ENCODE peak calls at places on chromosome 19, in nine cellular contexts. C is ascending aorta, U is psoas muscle, H is IMR-90, K is cardiac muscle cell, O is A549, X is ovary, A is body of pancreas, Q is left ventricle myocardium inferior. J is an unnamed sample. For H3K4me1 and H3K9me3, the result is how much of the 10 kb centered on the place peaks cover.

GRCh38 chr19:7545904-7546303 is 10.4 kb downstream of the PNPLA6 start:
- DNase-seq in Q (no peak), U (no peak), X (no peak), O (no peak), K (no peak), H (no peak), C (no peak), A (no peak), J (no peak)

GRCh38 chr19:55086730-55087541 is 11.3 kb downstream of the EPS8L1 start:
- DNase-seq in A (peak), H (peak), X (peak), K (peak), U (peak), Q (peak), O (no peak), C (peak), J (peak)

GRCh38 chr19:2607712-2608601 is 94.5 kb downstream of the GNG7 start:
- DNase-seq in O (no peak), U (no peak), Q (no peak), C (peak), K (no peak), X (no peak), A (no peak), H (no peak), J (no peak)

GRCh38 chr19:39223703-39224279 is 19.7 kb upstream of the SYCN start:
- DNase-seq in H (peak), Q (no peak), X (no peak), U (no peak), A (no peak), K (peak), C (no peak), O (peak), J (no peak)

GRCh38 chr19:7595466-7596133 is at the start of gene CAMSAP3:
- DNase-seq in X (no peak), U (no peak), K (peak), H (no peak), C (no peak), A (peak), Q (no peak), O (peak), J (no peak)

GRCh38 chr19:6773323-6773931 is 919 bp downstream of the VAV1 start:
- DNase-seq in U (no peak), H (no peak), X (no peak), O (no peak), A (no peak), C (peak), Q (peak), K (no peak), J (no peak)

GRCh38 chr19:28643284-28643683 is 569.7 kb downstream of the UQCRFS1 start:
- DNase-seq in X (no peak), Q (no peak), C (no peak), K (no peak), O (no peak), A (no peak), H (no peak), U (no peak), J (no peak)

GRCh38 chr19:21569497-21569870 is 64.1 kb downstream of the ZNF429 start:
- DNase-seq in C (peak), U (no peak), H (no peak), K (no peak), A (peak), X (peak), O (no peak), Q (peak), J (no peak)

GRCh38 chr19:35109395-35110112 is 6.1 kb upstream of the FXYD3 start:
- DNase-seq in X (no peak), K (no peak), A (no peak), H (no peak), U (no peak), C (no peak), O (no peak), Q (no peak), J (no peak)

GRCh38 chr19:35087393-35087792 is 28.2 kb upstream of the FXYD3 start:
- DNase-seq in C (no peak), X (no peak), Q (no peak), H (no peak), U (no peak), K (no peak), O (no peak), A (no peak), J (no peak)

GRCh38 chr19:55113570-55114039 is 3.8 kb downstream of the PPP1R12C start:
- DNase-seq in K (peak), O (peak), A (peak), U (peak), C (peak), Q (peak), H (peak), X (peak), J (peak)

GRCh38 chr19:38952395-38953165 is 21.8 kb downstream of the MRPS12 start:
- DNase-seq in A (peak), K (peak), Q (no peak), C (no peak), X (no peak), O (peak), H (peak), U (no peak), J (no peak)

GRCh38 chr19:632228-633067 is 889 bp downstream of the POLRMT start:
- DNase-seq in H (peak), K (peak), A (no peak), C (no peak), U (no peak), Q (no peak), O (peak), X (no peak), J (peak)

GRCh38 chr19:504634-505033 is 2.7 kb upstream of the TPGS1 start:
- DNase-seq in X (no peak), O (no peak), Q (no peak), C (no peak), A (no peak), K (no peak), H (no peak), U (peak), J (no peak)

GRCh38 chr19:40224342-40225148 is 1.9 kb downstream of the CCNP start:
- DNase-seq in Q (no peak), K (no peak), H (no peak), U (no peak), O (no peak), X (no peak), C (no peak), A (no peak), J (no peak)

GRCh38 chr19:32265991-32266390 is 79.4 kb upstream of the ZNF507 start:
- DNase-seq in U (no peak), A (no peak), O (no peak), Q (no peak), H (no peak), X (no peak), C (no peak), K (no peak), J (no peak)

GRCh38 chr19:17511724-17512573 is 500 bp downstream of the PGLS start:
- DNase-seq in C (peak), X (peak), A (peak), U (peak), H (peak), Q (peak), O (peak), K (peak), J (peak)

GRCh38 chr19:3516675-3517207 is 10.6 kb downstream of the FZR1 start:
- DNase-seq in O (no peak), H (no peak), A (peak), Q (no peak), X (no peak), K (no peak), C (no peak), U (no peak), J (no peak)

GRCh38 chr19:40921005-40921897 is 39.2 kb upstream of the CYP2A7 start:
- DNase-seq in Q (no peak), H (no peak), U (no peak), A (peak), K (peak), X (peak), O (peak), C (no peak), J (no peak)

GRCh38 chr19:35207391-35207871 is 21.1 kb downstream of the FAM187B start:
- DNase-seq in H (no peak), X (no peak), A (no peak), Q (no peak), U (no peak), C (no peak), K (no peak), O (no peak), J (no peak)

GRCh38 chr19:33245948-33246728 is 20.5 kb upstream of the SLC7A10 start:
- DNase-seq in O (no peak), X (no peak), C (no peak), H (no peak), K (no peak), U (no peak), A (no peak), Q (peak), J (no peak)

GRCh38 chr19:11577451-11578341 is at the start of gene ACP5:
- DNase-seq in C (no peak), O (no peak), X (no peak), H (no peak), U (no peak), A (no peak), K (no peak), Q (no peak), J (no peak)

GRCh38 chr19:37778613-37779138 is 710 bp downstream of the ZNF573 start:
- DNase-seq in C (no peak), A (no peak), X (no peak), K (peak), U (no peak), H (peak), Q (no peak), O (peak), J (no peak)

GRCh38 chr19:8605514-8605913 is 5.0 kb downstream of the ADAMTS10 start:
- DNase-seq in H (no peak), K (no peak), A (no peak), C (no peak), X (no peak), O (no peak), Q (no peak), U (no peak), J (no peak)

GRCh38 chr19:5254543-5254942 is 86.1 kb downstream of the PTPRS start:
- DNase-seq in C (no peak), X (no peak), K (no peak), Q (no peak), A (no peak), H (no peak), O (no peak), U (no peak), J (no peak)

GRCh38 chr19:7980635-7981121 is 24.8 kb downstream of the ELAVL1 start:
- DNase-seq in C (no peak), X (no peak), K (no peak), O (no peak), A (no peak), H (no peak), U (no peak), Q (no peak), J (no peak)

GRCh38 chr19:38162632-38163031 is 61.4 kb downstream of the DPF1 start:
- DNase-seq in A (no peak), K (no peak), Q (no peak), H (no peak), U (no peak), C (no peak), X (no peak), O (no peak), J (no peak)

GRCh38 chr19:29370276-29370675 is 155.5 kb upstream of the VSTM2B start:
- DNase-seq in A (no peak), X (no peak), Q (no peak), O (no peak), C (no peak), H (no peak), K (no peak), U (no peak), J (no peak)

GRCh38 chr19:45641274-45642105 is 2.3 kb upstream of the EML2 start:
- DNase-seq in X (peak), A (peak), C (peak), H (peak), U (peak), O (peak), K (peak), Q (peak), J (peak)

GRCh38 chr19:32172761-32173160 is 172.6 kb upstream of the ZNF507 start:
- DNase-seq in X (no peak), Q (no peak), U (no peak), K (no peak), H (no peak), C (no peak), O (no peak), A (no peak), J (no peak)

GRCh38 chr19:8161135-8161646 is 11.8 kb upstream of the FBN3 start:
- DNase-seq in A (peak), H (no peak), O (no peak), Q (no peak), K (peak), C (no peak), X (no peak), U (no peak), J (no peak)

GRCh38 chr19:1098177-1099051 is 3.2 kb upstream of the POLR2E start:
- DNase-seq in K (no peak), O (no peak), U (no peak), H (peak), A (no peak), X (no peak), C (no peak), Q (no peak), J (no peak)

GRCh38 chr19:46489445-46490272 is 6.0 kb downstream of the PNMA8B start:
- DNase-seq in X (peak), A (peak), Q (peak), K (no peak), U (peak), H (peak), C (peak), O (no peak), J (no peak)

GRCh38 chr19:44684892-44685847 is 13.8 kb upstream of the CEACAM16 start:
- DNase-seq in C (peak), O (peak), Q (no peak), A (peak), X (peak), U (no peak), K (no peak), H (peak), J (peak)

GRCh38 chr19:39544201-39544903 is 4.4 kb upstream of the EID2 start:
- DNase-seq in O (no peak), C (no peak), U (no peak), Q (no peak), A (no peak), K (no peak), X (no peak), H (peak), J (peak)

GRCh38 chr19:43774103-43774939 is 6.5 kb downstream of the KCNN4 start:
- DNase-seq in K (peak), H (peak), O (no peak), U (peak), X (peak), C (no peak), A (peak), Q (peak), J (no peak)

GRCh38 chr19:46410205-46411087 is 2.9 kb downstream of the CCDC8 start:
- DNase-seq in O (no peak), U (no peak), K (no peak), Q (no peak), A (no peak), H (no peak), C (no peak), X (no peak), J (no peak)

GRCh38 chr19:6765738-6766356 is 1.4 kb downstream of the SH2D3A start:
- DNase-seq in O (no peak), X (no peak), C (no peak), U (no peak), Q (no peak), H (no peak), A (peak), K (no peak), J (no peak)

DNA sequence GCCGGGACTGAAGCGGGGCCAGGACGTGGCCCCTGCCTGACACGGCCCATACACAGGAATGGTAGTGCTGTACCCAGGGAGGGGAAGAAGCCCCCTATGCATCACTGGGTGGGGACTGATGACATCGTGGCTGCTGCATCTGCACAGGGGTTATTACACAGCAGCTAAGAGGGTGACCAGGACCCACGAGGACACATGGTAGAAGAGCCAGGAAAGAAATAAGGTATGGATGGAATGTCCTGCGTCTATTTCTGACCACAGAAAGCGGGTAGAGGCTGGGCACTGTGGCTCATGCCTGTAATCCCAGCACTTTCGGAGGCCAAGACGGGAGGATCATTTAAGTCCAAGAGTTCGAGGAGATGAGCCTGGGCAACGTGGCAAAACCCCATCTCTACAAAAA is 24.1 kb downstream of the DCAF15 start:
- DNase-seq in A (no peak), Q (no peak), U (no peak), C (no peak), X (no peak), K (no peak), O (no peak), H (no peak), J (no peak)
- H3K4me1 ChIP-seq in A (under half), Q (under half), U (under half), C (under half), X (under half), K (under half), O (under half), H (under half), J (under half)

GRCh38 chr19:51944798-51945552 is 17.7 kb downstream of the ZNF613 start:
- DNase-seq in Q (no peak), U (no peak), K (no peak), X (no peak), O (no peak), H (no peak), A (no peak), C (no peak), J (no peak)
- H3K9me3 ChIP-seq in Q (half or more), U (half or more), K (under half), X (half or more), O (half or more), H (half or more), A (half or more), C (half or more), J (under half)

GRCh38 chr19:10424011-10424637 is 3.8 kb downstream of the PDE4A start:
- DNase-seq in K (peak), H (peak), U (peak), O (peak), Q (peak), C (peak), X (peak), A (peak), J (peak)
- H3K4me1 ChIP-seq in K (under half), H (under half), U (under half), O (under half), Q (under half), C (under half), X (under half), A (under half), J (half or more)

GRCh38 chr19:57511484-57511883 is 11.7 kb downstream of the ZNF773 start:
- DNase-seq in K (no peak), C (no peak), O (no peak), X (no peak), U (no peak), A (no peak), H (no peak), Q (no peak), J (no peak)
- H3K9me3 ChIP-seq in K (under half), C (half or more), O (half or more), X (under half), U (under half), A (under half), H (under half), Q (half or more), J (under half)

DNA sequence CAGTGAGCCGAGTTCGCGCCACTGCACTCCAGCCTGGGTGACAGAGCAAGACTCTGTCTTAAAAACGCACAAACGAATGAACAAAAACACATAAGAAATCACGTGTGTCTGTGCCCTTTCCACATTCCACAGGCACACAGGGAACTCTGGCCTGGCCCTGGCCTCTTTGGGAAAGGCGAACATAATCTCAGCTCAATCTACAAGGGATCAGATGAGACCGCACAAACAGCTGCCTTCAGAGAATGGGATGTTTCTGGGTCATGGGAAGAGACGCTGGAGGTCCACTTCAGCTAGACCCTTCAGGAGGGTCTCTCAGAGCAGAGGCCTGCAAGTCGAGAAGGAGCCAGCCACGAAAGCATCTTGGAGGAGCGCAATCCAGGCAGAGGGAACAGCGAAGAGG is 6.3 kb upstream of the CRTC1 start:
- DNase-seq in Q (no peak), K (no peak), U (no peak), O (no peak), C (no peak), X (no peak), H (no peak), A (no peak), J (no peak)
- H3K4me1 ChIP-seq in Q (under half), K (under half), U (under half), O (under half), C (under half), X (under half), H (under half), A (under half), J (under half)

J was measured in SJSA1.